ENCODE peak calls at places on chromosomes 6 and 20, in five cellular contexts. One of them, this sample, is unnamed.

GRCh38 chr6:38209291-38209865 is 389.9 kb downstream of the ZFAND3 start:
- DNase-seq in right cardiac atrium: no peak
- DNase-seq in CD8-positive, alpha-beta memory T cell: no peak
- DNase-seq in endodermal cell: no peak
- DNase-seq in GM12878: no peak
- DNase-seq in this sample: no peak

GRCh38 chr6:20367716-20368485 is 33.8 kb upstream of the E2F3 start:
- DNase-seq in endodermal cell: no peak
- DNase-seq in GM12878: no peak
- DNase-seq in right cardiac atrium: no peak
- DNase-seq in CD8-positive, alpha-beta memory T cell: no peak
- DNase-seq in this sample: no peak

GRCh38 chr20:55140631-55141030 is 665.2 kb downstream of the DOK5 start:
- DNase-seq in endodermal cell: no peak
- DNase-seq in CD8-positive, alpha-beta memory T cell: no peak
- DNase-seq in GM12878: no peak
- DNase-seq in right cardiac atrium: peak; percentile 8
- DNase-seq in this sample: no peak

GRCh38 chr6:151100326-151100725 is 139.4 kb upstream of the AKAP12 start:
- DNase-seq in GM12878: no peak
- DNase-seq in right cardiac atrium: no peak
- DNase-seq in endodermal cell: no peak
- DNase-seq in CD8-positive, alpha-beta memory T cell: no peak
- DNase-seq in this sample: no peak

GRCh38 chr6:4189249-4189648 is 53.9 kb upstream of the ECI2 start:
- DNase-seq in GM12878: no peak
- DNase-seq in CD8-positive, alpha-beta memory T cell: no peak
- DNase-seq in right cardiac atrium: no peak
- DNase-seq in endodermal cell: no peak
- DNase-seq in this sample: no peak

GRCh38 chr6:148790817-148791216 is 44.0 kb downstream of the UST start:
- DNase-seq in right cardiac atrium: no peak
- DNase-seq in endodermal cell: no peak
- DNase-seq in GM12878: peak; percentile 9
- DNase-seq in CD8-positive, alpha-beta memory T cell: no peak
- DNase-seq in this sample: no peak

GRCh38 chr6:12958052-12958706 is 241.6 kb downstream of the PHACTR1 start:
- DNase-seq in CD8-positive, alpha-beta memory T cell: no peak
- DNase-seq in endodermal cell: peak; percentile 52
- DNase-seq in right cardiac atrium: no peak
- DNase-seq in GM12878: no peak
- DNase-seq in this sample: no peak

GRCh38 chr6:4320860-4321259 is 185.5 kb upstream of the ECI2 start:
- DNase-seq in right cardiac atrium: no peak
- DNase-seq in endodermal cell: no peak
- DNase-seq in CD8-positive, alpha-beta memory T cell: no peak
- DNase-seq in GM12878: no peak
- DNase-seq in this sample: no peak

GRCh38 chr6:87105823-87106222 is 10.9 kb upstream of the CGA start:
- DNase-seq in GM12878: no peak
- DNase-seq in endodermal cell: no peak
- DNase-seq in right cardiac atrium: no peak
- DNase-seq in CD8-positive, alpha-beta memory T cell: no peak
- DNase-seq in this sample: no peak

GRCh38 chr20:44422083-44422482 is 53.6 kb upstream of the TTPAL start:
- DNase-seq in CD8-positive, alpha-beta memory T cell: no peak
- DNase-seq in right cardiac atrium: no peak
- DNase-seq in GM12878: no peak
- DNase-seq in endodermal cell: no peak
- DNase-seq in this sample: no peak

GRCh38 chr6:131132360-131132759 is 2.9 kb upstream of the AKAP7 start:
- DNase-seq in right cardiac atrium: no peak
- DNase-seq in GM12878: no peak
- DNase-seq in CD8-positive, alpha-beta memory T cell: no peak
- DNase-seq in endodermal cell: no peak
- DNase-seq in this sample: no peak

GRCh38 chr20:36249450-36249849 is 13.2 kb downstream of the AAR2 start:
- DNase-seq in GM12878: no peak
- DNase-seq in endodermal cell: no peak
- DNase-seq in right cardiac atrium: no peak
- DNase-seq in CD8-positive, alpha-beta memory T cell: no peak
- DNase-seq in this sample: no peak

GRCh38 chr6:112365952-112366351 is 18.8 kb downstream of the RFPL4B start:
- DNase-seq in GM12878: no peak
- DNase-seq in endodermal cell: no peak
- DNase-seq in right cardiac atrium: no peak
- DNase-seq in CD8-positive, alpha-beta memory T cell: no peak
- DNase-seq in this sample: no peak

GRCh38 chr6:4055420-4056041 is 23.4 kb downstream of the FAM217A start:
- DNase-seq in endodermal cell: no peak
- DNase-seq in right cardiac atrium: peak; percentile 47
- DNase-seq in CD8-positive, alpha-beta memory T cell: no peak
- DNase-seq in GM12878: no peak
- DNase-seq in this sample: peak; percentile 54

GRCh38 chr20:39294137-39294725 is 332.1 kb downstream of the DHX35 start:
- DNase-seq in right cardiac atrium: no peak
- DNase-seq in GM12878: no peak
- DNase-seq in CD8-positive, alpha-beta memory T cell: no peak
- DNase-seq in endodermal cell: peak; percentile 76
- DNase-seq in this sample: no peak

GRCh38 chr20:46031701-46032254 is 2.8 kb downstream of the SLC12A5 start:
- DNase-seq in CD8-positive, alpha-beta memory T cell: no peak
- DNase-seq in endodermal cell: peak; percentile 82
- DNase-seq in GM12878: no peak
- DNase-seq in right cardiac atrium: no peak
- DNase-seq in this sample: no peak

GRCh38 chr20:46036370-46036769 is 7.4 kb downstream of the SLC12A5 start:
- DNase-seq in CD8-positive, alpha-beta memory T cell: no peak
- DNase-seq in right cardiac atrium: no peak
- DNase-seq in GM12878: no peak
- DNase-seq in endodermal cell: no peak
- DNase-seq in this sample: no peak

GRCh38 chr20:46035713-46036112 is 6.7 kb downstream of the SLC12A5 start:
- DNase-seq in right cardiac atrium: no peak
- DNase-seq in endodermal cell: no peak
- DNase-seq in GM12878: no peak
- DNase-seq in CD8-positive, alpha-beta memory T cell: no peak
- DNase-seq in this sample: no peak

GRCh38 chr20:46035253-46035652 is 6.2 kb downstream of the SLC12A5 start:
- DNase-seq in right cardiac atrium: no peak
- DNase-seq in CD8-positive, alpha-beta memory T cell: no peak
- DNase-seq in endodermal cell: no peak
- DNase-seq in GM12878: no peak
- DNase-seq in this sample: no peak

GRCh38 chr20:46034039-46034438 is 5.0 kb downstream of the SLC12A5 start:
- DNase-seq in CD8-positive, alpha-beta memory T cell: no peak
- DNase-seq in right cardiac atrium: no peak
- DNase-seq in endodermal cell: no peak
- DNase-seq in GM12878: no peak
- DNase-seq in this sample: no peak
- H3K27me3 ChIP-seq in CD8-positive, alpha-beta memory T cell: peaks cover 18% of the 10 kb centered on the region
- H3K27me3 ChIP-seq in right cardiac atrium: no peaks in the 10 kb centered on the region
- H3K27me3 ChIP-seq in endodermal cell: peaks cover 99% of the 10 kb centered on the region
- H3K27me3 ChIP-seq in GM12878: peaks cover 3% of the 10 kb centered on the region
- H3K27me3 ChIP-seq in this sample: peaks cover 59% of the 10 kb centered on the region

DNA sequence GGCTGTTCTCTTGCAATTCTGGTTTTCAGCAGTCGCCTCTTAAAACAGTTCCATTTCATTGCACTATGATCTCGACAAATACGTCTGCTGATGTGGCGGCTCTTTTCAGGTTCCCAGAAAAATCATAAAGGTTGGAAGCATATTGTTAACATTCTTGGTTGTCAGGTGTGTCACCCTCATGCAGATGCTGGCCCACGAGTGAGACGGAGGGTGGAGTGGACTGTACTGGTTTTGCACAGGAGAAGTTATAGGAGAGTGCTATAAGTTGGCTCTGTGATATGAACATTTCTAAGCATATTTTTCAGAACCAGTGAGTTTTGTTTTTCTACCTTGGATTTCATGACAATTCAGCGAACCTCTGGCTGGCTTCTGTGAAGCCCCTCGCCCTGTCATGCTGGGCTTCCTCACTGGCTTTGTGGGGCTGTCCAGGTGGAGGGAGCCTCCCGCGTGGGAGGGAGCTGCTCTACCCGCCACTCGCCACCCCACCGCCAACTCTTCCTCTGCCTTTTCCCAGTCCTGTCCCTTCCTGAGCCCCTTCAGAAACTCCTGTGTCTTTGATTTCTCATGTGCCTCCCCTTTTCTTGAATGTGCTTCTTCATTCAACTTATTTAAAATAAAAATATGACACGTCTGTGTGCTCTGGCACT is 10.6 kb downstream of the IRF4 start:
- DNase-seq in GM12878: no peak
- DNase-seq in endodermal cell: no peak
- DNase-seq in CD8-positive, alpha-beta memory T cell: no peak
- DNase-seq in right cardiac atrium: no peak
- DNase-seq in this sample: no peak
- H3K27me3 ChIP-seq in GM12878: no peaks in the 10 kb centered on the region
- H3K27me3 ChIP-seq in endodermal cell: peaks cover 11% of the 10 kb centered on the region
- H3K27me3 ChIP-seq in CD8-positive, alpha-beta memory T cell: no peaks in the 10 kb centered on the region
- H3K27me3 ChIP-seq in right cardiac atrium: no peaks in the 10 kb centered on the region
- H3K27me3 ChIP-seq in this sample: peaks cover 14% of the 10 kb centered on the region

GRCh38 chr6:8657522-8657921 is 222.2 kb upstream of the SLC35B3 start:
- DNase-seq in GM12878: no peak
- DNase-seq in CD8-positive, alpha-beta memory T cell: no peak
- DNase-seq in endodermal cell: no peak
- DNase-seq in right cardiac atrium: no peak
- DNase-seq in this sample: no peak
- H3K27me3 ChIP-seq in GM12878: no peaks in the 10 kb centered on the region
- H3K27me3 ChIP-seq in CD8-positive, alpha-beta memory T cell: no peaks in the 10 kb centered on the region
- H3K27me3 ChIP-seq in endodermal cell: no peaks in the 10 kb centered on the region
- H3K27me3 ChIP-seq in right cardiac atrium: no peaks in the 10 kb centered on the region
- H3K27me3 ChIP-seq in this sample: no peaks in the 10 kb centered on the region

GRCh38 chr20:33280000-33280680 is 2.9 kb upstream of the BPIFB1 start:
- DNase-seq in GM12878: no peak
- DNase-seq in right cardiac atrium: no peak
- DNase-seq in CD8-positive, alpha-beta memory T cell: no peak
- DNase-seq in endodermal cell: peak; percentile 39
- DNase-seq in this sample: no peak
- H3K27me3 ChIP-seq in GM12878: peaks cover 7% of the 10 kb centered on the region
- H3K27me3 ChIP-seq in right cardiac atrium: no peaks in the 10 kb centered on the region
- H3K27me3 ChIP-seq in CD8-positive, alpha-beta memory T cell: no peaks in the 10 kb centered on the region
- H3K27me3 ChIP-seq in endodermal cell: no peaks in the 10 kb centered on the region
- H3K27me3 ChIP-seq in this sample: peaks cover 9% of the 10 kb centered on the region

GRCh38 chr6:99608059-99608885 is 1.6 kb downstream of the PRDM13 start:
- DNase-seq in CD8-positive, alpha-beta memory T cell: no peak
- DNase-seq in endodermal cell: peak; percentile 60
- DNase-seq in GM12878: no peak
- DNase-seq in right cardiac atrium: no peak
- DNase-seq in this sample: no peak
- H3K27me3 ChIP-seq in CD8-positive, alpha-beta memory T cell: peaks cover 61% of the 10 kb centered on the region
- H3K27me3 ChIP-seq in endodermal cell: peaks cover 100% of the 10 kb centered on the region
- H3K27me3 ChIP-seq in GM12878: peaks cover 44% of the 10 kb centered on the region
- H3K27me3 ChIP-seq in right cardiac atrium: no peaks in the 10 kb centered on the region
- H3K27me3 ChIP-seq in this sample: peaks cover 88% of the 10 kb centered on the region

GRCh38 chr20:58010186-58010585 is 218.3 kb downstream of the ANKRD60 start:
- DNase-seq in GM12878: no peak
- DNase-seq in endodermal cell: peak; percentile 31
- DNase-seq in right cardiac atrium: no peak
- DNase-seq in CD8-positive, alpha-beta memory T cell: no peak
- DNase-seq in this sample: no peak

GRCh38 chr20:58010666-58011065 is 217.8 kb downstream of the ANKRD60 start:
- DNase-seq in endodermal cell: peak; percentile 37
- DNase-seq in GM12878: no peak
- DNase-seq in CD8-positive, alpha-beta memory T cell: no peak
- DNase-seq in right cardiac atrium: no peak
- DNase-seq in this sample: no peak

GRCh38 chr20:58012731-58013510 is 215.5 kb downstream of the ANKRD60 start:
- DNase-seq in GM12878: no peak
- DNase-seq in CD8-positive, alpha-beta memory T cell: no peak
- DNase-seq in right cardiac atrium: no peak
- DNase-seq in endodermal cell: peak; percentile 11
- DNase-seq in this sample: no peak

GRCh38 chr20:58011947-58012610 is 216.4 kb downstream of the ANKRD60 start:
- DNase-seq in endodermal cell: peak; percentile 7
- DNase-seq in right cardiac atrium: no peak
- DNase-seq in CD8-positive, alpha-beta memory T cell: no peak
- DNase-seq in GM12878: no peak
- DNase-seq in this sample: no peak

DNA sequence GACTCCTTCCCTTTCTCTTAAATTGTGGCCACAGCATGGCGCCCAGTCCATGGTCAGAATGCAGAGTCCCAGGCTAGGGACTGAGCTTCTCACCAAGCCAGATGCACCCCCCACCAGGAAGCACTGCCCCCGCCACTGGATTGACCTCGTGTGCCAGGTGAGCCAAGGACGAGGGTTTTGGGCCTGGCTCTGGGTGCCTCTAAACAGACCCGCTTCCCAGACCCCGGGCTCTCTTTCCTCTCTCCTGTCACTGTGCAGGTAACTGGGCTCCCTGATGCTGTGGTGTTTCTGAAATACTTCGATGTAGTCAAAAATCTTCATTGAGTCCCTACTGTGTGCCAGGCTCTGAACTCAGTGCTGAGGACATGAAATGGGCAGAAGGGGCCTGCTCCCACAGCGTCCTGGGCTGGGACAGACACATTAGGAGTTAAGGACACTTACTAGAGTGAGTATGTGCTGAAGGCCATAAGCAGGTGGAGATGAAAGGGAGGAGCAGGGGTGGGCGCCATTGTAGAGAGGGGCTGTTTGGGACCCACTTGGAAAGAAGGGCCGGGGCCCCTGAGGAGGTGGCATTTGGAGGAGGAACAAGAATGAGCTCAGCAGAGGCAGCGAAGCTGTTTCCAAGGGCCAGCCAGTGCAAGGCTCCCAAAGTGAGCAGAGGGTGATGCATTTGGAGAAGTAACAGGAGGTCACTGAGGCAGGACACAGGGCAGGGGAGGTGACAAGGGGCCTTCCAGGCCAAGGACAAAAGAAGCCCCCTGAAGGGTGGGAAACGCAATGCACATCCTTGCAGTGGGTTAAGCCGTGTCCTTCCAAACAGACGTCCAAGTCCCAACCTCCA is 217.1 kb downstream of the ANKRD60 start:
- DNase-seq in right cardiac atrium: no peak
- DNase-seq in GM12878: no peak
- DNase-seq in endodermal cell: peak; percentile 30
- DNase-seq in CD8-positive, alpha-beta memory T cell: no peak
- DNase-seq in this sample: no peak
- H3K27me3 ChIP-seq in right cardiac atrium: no peaks in the 10 kb centered on the region
- H3K27me3 ChIP-seq in GM12878: no peaks in the 10 kb centered on the region
- H3K27me3 ChIP-seq in endodermal cell: no peaks in the 10 kb centered on the region
- H3K27me3 ChIP-seq in CD8-positive, alpha-beta memory T cell: no peaks in the 10 kb centered on the region
- H3K27me3 ChIP-seq in this sample: no peaks in the 10 kb centered on the region

DNA sequence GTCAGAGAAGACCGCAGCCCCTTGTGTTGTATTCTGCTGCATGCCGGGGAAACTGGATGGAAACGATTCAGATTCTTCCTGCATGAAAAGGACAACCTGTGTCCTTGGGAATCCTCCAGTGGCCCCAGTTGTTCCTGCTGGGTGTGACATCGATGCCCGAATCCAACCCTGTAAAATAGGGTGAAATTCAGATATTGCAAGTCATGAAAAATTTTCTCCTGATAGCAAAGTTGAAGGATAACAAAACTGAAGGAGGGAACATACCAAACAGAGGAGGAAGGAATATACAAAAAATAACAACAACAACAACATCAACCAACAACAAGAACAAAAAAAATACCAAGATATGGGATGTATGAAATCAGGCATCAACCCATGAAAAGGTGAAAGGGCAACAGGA is 28.3 kb upstream of the HLA-E start:
- DNase-seq in GM12878: no peak
- DNase-seq in right cardiac atrium: no peak
- DNase-seq in endodermal cell: no peak
- DNase-seq in CD8-positive, alpha-beta memory T cell: no peak
- DNase-seq in this sample: no peak
- H3K27me3 ChIP-seq in GM12878: peaks cover 23% of the 10 kb centered on the region
- H3K27me3 ChIP-seq in right cardiac atrium: no peaks in the 10 kb centered on the region
- H3K27me3 ChIP-seq in endodermal cell: peaks cover 99% of the 10 kb centered on the region
- H3K27me3 ChIP-seq in CD8-positive, alpha-beta memory T cell: peaks cover 86% of the 10 kb centered on the region
- H3K27me3 ChIP-seq in this sample: peaks cover 60% of the 10 kb centered on the region